ENCODE peak calls at places on chromosome 13, in ten cellular contexts. L, P, D, X, R, Y, H, W, M and Z are unnamed samples.
A peak's percentile ranks its signal among the peaks of the same experiment; 100 is the strongest.

GRCh38 chr13:64912141-64912540 is 2318.0 kb downstream of the PCDH9 start:
- DNase-seq in L (no peak), P (no peak), D (no peak), X (no peak), R (peak; percentile 58), Y (no peak), H (no peak), W (peak; percentile 72), M (no peak), Z (no peak)

GRCh38 chr13:114244637-114245036 is 9.9 kb downstream of the CDC16 start:
- DNase-seq in L (no peak), P (no peak), D (no peak), X (no peak), R (no peak), Y (no peak), H (no peak), W (no peak), M (no peak), Z (no peak)

GRCh38 chr13:111398196-111398595 is 77.8 kb downstream of the TEX29 start:
- DNase-seq in L (no peak), P (no peak), D (no peak), X (no peak), R (no peak), Y (no peak), H (no peak), W (no peak), M (no peak), Z (no peak)

GRCh38 chr13:25037057-25037813 is 58.7 kb upstream of the PABPC3 start:
- DNase-seq in L (no peak), P (peak; percentile 71), D (peak; percentile 90), X (peak; percentile 69), R (peak; percentile 82), Y (peak; percentile 45), H (no peak), W (peak; percentile 78), M (peak; percentile 45), Z (peak; percentile 19)

GRCh38 chr13:41428155-41428554 is 29.2 kb upstream of the RGCC start:
- DNase-seq in L (no peak), P (no peak), D (peak; percentile 44), X (no peak), R (peak; percentile 7), Y (no peak), H (no peak), W (peak; percentile 2), M (no peak), Z (peak; percentile 2)

GRCh38 chr13:58991826-58992477 is 1171.8 kb downstream of the DIAPH3 start:
- DNase-seq in L (no peak), P (no peak), D (no peak), X (no peak), R (no peak), Y (no peak), H (no peak), W (no peak), M (no peak), Z (no peak)

GRCh38 chr13:54949735-54950134 is 1921.1 kb downstream of the OLFM4 start:
- DNase-seq in L (no peak), P (no peak), D (no peak), X (no peak), R (no peak), Y (no peak), H (no peak), W (no peak), M (no peak), Z (no peak)

GRCh38 chr13:46354143-46355087 is 32.6 kb downstream of the RUBCNL start:
- DNase-seq in L (no peak), P (no peak), D (no peak), X (no peak), R (peak; percentile 97), Y (no peak), H (no peak), W (peak; percentile 90), M (no peak), Z (no peak)

GRCh38 chr13:49373699-49374098 is 70.2 kb downstream of the CAB39L start:
- DNase-seq in L (no peak), P (peak; percentile 25), D (no peak), X (no peak), R (peak; percentile 14), Y (no peak), H (no peak), W (peak; percentile 42), M (no peak), Z (no peak)

GRCh38 chr13:78764665-78765064 is 105.7 kb upstream of the OBI1 start:
- DNase-seq in L (no peak), P (no peak), D (peak; percentile 58), X (no peak), R (no peak), Y (no peak), H (no peak), W (no peak), M (no peak), Z (no peak)

GRCh38 chr13:86409466-86410241 is 610.4 kb upstream of the SLITRK6 start:
- DNase-seq in L (no peak), P (no peak), D (no peak), X (no peak), R (no peak), Y (no peak), H (peak; percentile 54), W (no peak), M (no peak), Z (no peak)

GRCh38 chr13:25262261-25262660 is 25.0 kb downstream of the MTMR6 start:
- DNase-seq in L (no peak), P (no peak), D (no peak), X (no peak), R (no peak), Y (no peak), H (no peak), W (no peak), M (peak; percentile 71), Z (no peak)

GRCh38 chr13:75395056-75395455 is 86.9 kb downstream of the TBC1D4 start:
- DNase-seq in L (no peak), P (no peak), D (no peak), X (no peak), R (no peak), Y (no peak), H (no peak), W (no peak), M (no peak), Z (peak; percentile 50)

GRCh38 chr13:65275838-65276630 is 1954.1 kb downstream of the PCDH9 start:
- DNase-seq in L (no peak), P (no peak), D (no peak), X (no peak), R (no peak), Y (no peak), H (no peak), W (no peak), M (no peak), Z (no peak)

GRCh38 chr13:102648046-102648445 is 46.8 kb downstream of the METTL21C start:
- DNase-seq in L (no peak), P (no peak), D (no peak), X (no peak), R (no peak), Y (no peak), H (no peak), W (no peak), M (no peak), Z (no peak)

GRCh38 chr13:42968906-42969305 is 23.1 kb downstream of the EPSTI1 start:
- DNase-seq in L (no peak), P (no peak), D (peak; percentile 81), X (peak; percentile 83), R (no peak), Y (no peak), H (no peak), W (no peak), M (no peak), Z (no peak)

GRCh38 chr13:84744203-84744602 is 861.9 kb upstream of the SLITRK1 start:
- DNase-seq in L (no peak), P (no peak), D (no peak), X (no peak), R (no peak), Y (no peak), H (no peak), W (no peak), M (no peak), Z (no peak)

DNA sequence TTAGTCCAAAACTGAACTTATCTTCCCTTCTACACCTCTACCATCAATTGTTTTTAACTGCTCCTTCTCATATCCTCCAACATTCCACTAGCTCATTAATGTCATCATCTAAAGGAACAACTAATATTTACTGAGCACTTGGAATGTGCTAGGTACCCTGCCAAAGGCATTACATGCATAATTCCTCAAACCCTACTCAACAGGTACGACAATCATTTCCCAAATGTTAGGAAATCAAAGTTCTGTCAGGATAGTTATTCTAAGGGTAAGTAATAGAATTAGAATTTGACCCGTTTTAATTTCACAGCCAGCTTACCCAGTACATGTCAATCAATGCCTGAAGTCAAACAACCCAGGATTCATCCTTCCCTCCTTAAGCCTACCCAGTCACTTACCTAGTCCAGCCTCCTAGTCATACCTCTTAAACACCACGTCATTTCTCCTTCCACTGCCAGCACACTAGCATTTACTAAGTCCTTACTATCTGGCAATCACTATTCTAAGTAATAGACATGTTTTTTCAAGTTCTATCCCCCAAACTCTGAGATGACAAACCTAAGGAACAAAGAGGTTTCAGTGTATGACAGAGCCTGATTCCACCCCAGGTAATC is 2.4 kb downstream of the LNX2 start:
- DNase-seq in L (no peak), P (no peak), D (no peak), X (no peak), R (no peak), Y (no peak), H (no peak), W (no peak), M (no peak), Z (no peak)
- H3K4me3 ChIP-seq in L (no peak overlapping the region), P (no peak overlapping the region), D (peak overlapping the region; percentile 99), X (no peak overlapping the region), R (no peak overlapping the region), Y (no peak overlapping the region), H (no peak overlapping the region), W (no peak overlapping the region), M (no peak overlapping the region), Z (peak overlapping the region; percentile 29)

GRCh38 chr13:112561478-112561877 is 26.5 kb downstream of the TUBGCP3 start:
- DNase-seq in L (no peak), P (no peak), D (no peak), X (no peak), R (no peak), Y (no peak), H (no peak), W (no peak), M (no peak), Z (no peak)
- H3K36me3 ChIP-seq in L (no peaks in the 10 kb centered on the region), P (peaks cover 68% of the 10 kb centered on the region), D (no peaks in the 10 kb centered on the region), X (no peaks in the 10 kb centered on the region), R (peaks cover 17% of the 10 kb centered on the region), Y (peaks cover 5% of the 10 kb centered on the region), H (peaks cover 14% of the 10 kb centered on the region), W (peaks cover 8% of the 10 kb centered on the region), M (no peaks in the 10 kb centered on the region), Z (peaks cover 62% of the 10 kb centered on the region)

GRCh38 chr13:33251131-33251629 is 34.4 kb downstream of the STARD13 start:
- DNase-seq in L (no peak), P (no peak), D (no peak), X (no peak), R (peak; percentile 94), Y (peak; percentile 15), H (peak; percentile 72), W (peak; percentile 86), M (peak; percentile 81), Z (no peak)
- H3K4me3 ChIP-seq in L (no peak overlapping the region), P (no peak overlapping the region), D (no peak overlapping the region), X (no peak overlapping the region), R (peak overlapping the region; percentile 55), Y (no peak overlapping the region), H (no peak overlapping the region), W (no peak overlapping the region), M (no peak overlapping the region), Z (no peak overlapping the region)

DNA sequence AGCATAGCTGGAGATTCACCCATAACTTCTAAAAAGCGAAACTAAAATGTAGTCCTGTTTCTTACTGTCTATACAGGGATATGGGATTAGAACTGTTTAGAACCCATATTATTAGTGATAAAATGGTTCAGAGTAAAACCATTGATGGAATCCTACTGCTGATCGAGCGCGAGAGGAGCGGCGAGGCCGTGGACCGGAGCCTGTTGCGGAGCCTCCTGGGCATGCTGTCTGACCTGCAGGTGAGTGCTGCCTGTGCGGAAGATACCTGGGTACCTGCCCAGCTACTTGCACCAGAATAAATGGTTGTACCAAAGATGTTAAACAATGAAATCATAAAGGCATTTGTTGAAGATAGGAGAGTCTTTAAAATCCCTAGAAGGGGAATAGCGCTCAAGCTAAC is 23.7 kb downstream of the CUL4A start:
- DNase-seq in L (no peak), P (no peak), D (no peak), X (no peak), R (no peak), Y (no peak), H (no peak), W (no peak), M (no peak), Z (no peak)
- H3K36me3 ChIP-seq in L (no peaks in the 10 kb centered on the region), P (peaks cover 9% of the 10 kb centered on the region), D (peaks cover 44% of the 10 kb centered on the region), X (no peaks in the 10 kb centered on the region), R (peaks cover 30% of the 10 kb centered on the region), Y (no peaks in the 10 kb centered on the region), H (peaks cover 28% of the 10 kb centered on the region), W (peaks cover 37% of the 10 kb centered on the region), M (no peaks in the 10 kb centered on the region), Z (peaks cover 72% of the 10 kb centered on the region)